ENCODE peak calls at places on chromosomes 13 and 19, in four cellular contexts. B is upper lobe of left lung, M is cardiac muscle cell, O is A549. G is an unnamed sample.

GRCh38 chr19:21164541-21164940 is 22.7 kb downstream of the ZNF431 start:
- DNase-seq in B (no peak), M (no peak), O (no peak), G (no peak)

GRCh38 chr13:30705672-30706071 is 29.7 kb upstream of the ALOX5AP start:
- DNase-seq in B (no peak), M (no peak), O (peak), G (no peak)

GRCh38 chr13:40271931-40272775 is 394.3 kb downstream of the FOXO1 start:
- DNase-seq in B (no peak), M (no peak), O (peak), G (no peak)

GRCh38 chr19:3950871-3951861 is 18.3 kb downstream of the NMRK2 start:
- DNase-seq in B (peak), M (peak), O (no peak), G (no peak)

GRCh38 chr13:112586334-112586733 is 1.6 kb downstream of the TUBGCP3 start:
- DNase-seq in B (no peak), M (no peak), O (no peak), G (no peak)

GRCh38 chr13:36129539-36129938 is 1.6 kb downstream of the DCLK1 start:
- DNase-seq in B (no peak), M (no peak), O (no peak), G (no peak)

GRCh38 chr19:4114181-4114580 is 9.7 kb downstream of the MAP2K2 start:
- DNase-seq in B (no peak), M (no peak), O (no peak), G (no peak)

GRCh38 chr19:50705422-50706019 is 14.1 kb downstream of the SHANK1 start:
- DNase-seq in B (no peak), M (peak), O (peak), G (no peak)

GRCh38 chr13:65562305-65562704 is 1667.8 kb downstream of the PCDH9 start:
- DNase-seq in B (no peak), M (no peak), O (no peak), G (no peak)

DNA sequence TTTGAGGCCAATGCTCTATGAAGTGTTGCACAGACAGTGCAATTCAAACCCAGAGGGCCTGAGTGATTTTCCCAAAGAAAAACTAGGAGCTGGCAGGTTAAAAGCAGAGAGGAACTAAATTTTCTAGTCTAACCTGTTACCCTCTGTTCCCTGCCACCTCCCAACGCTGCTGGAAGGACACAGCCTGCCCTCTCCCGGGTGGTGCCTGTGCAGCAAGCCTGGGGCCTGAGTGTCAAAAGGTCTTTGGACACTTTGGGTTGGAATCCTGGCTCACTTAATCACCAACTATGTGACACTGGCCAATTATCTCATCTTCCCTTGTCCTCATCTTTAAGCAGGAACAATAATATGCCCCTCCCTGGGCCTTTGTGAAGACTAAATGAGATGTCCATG is 58.3 kb upstream of the WASF3 start:
- DNase-seq in B (no peak), M (no peak), O (no peak), G (no peak)
- TF ChIP-seq CTCF in B (no peak), M (no peak), O (no peak), G (no peak)

GRCh38 chr19:32464279-32464678 is 58.7 kb downstream of the DPY19L3 start:
- DNase-seq in B (no peak), M (no peak), O (peak), G (no peak)
- TF ChIP-seq CTCF in B (no peak), M (peak), O (peak), G (no peak)

GRCh38 chr13:49998714-49999624 is 2.1 kb downstream of the TRIM13 start:
- DNase-seq in B (no peak), M (no peak), O (no peak), G (no peak)
- TF ChIP-seq CTCF in B (no peak), M (no peak), O (no peak), G (no peak)

DNA sequence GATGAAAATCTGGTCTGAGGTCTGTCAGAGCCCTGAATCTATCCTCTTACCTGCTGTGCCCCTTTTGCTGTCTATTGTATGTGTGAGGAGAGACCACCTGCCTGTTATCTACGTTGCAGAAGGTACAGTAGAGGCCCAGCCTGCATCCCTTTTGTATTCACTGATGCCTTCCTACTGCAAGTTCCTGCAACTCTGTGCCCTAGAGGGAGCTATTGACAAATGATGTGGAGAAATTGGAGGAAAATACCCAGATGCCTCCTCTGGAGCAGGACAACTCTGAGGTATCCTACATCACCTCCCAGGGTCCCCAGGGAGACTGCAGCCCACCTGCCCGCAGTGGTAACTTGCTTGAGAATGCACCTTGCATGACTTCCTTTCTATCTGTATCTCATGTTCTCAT is 33.7 kb downstream of the SIAH3 start:
- DNase-seq in B (no peak), M (no peak), O (no peak), G (no peak)
- TF ChIP-seq CTCF in B (no peak), M (peak), O (no peak), G (no peak)

DNA sequence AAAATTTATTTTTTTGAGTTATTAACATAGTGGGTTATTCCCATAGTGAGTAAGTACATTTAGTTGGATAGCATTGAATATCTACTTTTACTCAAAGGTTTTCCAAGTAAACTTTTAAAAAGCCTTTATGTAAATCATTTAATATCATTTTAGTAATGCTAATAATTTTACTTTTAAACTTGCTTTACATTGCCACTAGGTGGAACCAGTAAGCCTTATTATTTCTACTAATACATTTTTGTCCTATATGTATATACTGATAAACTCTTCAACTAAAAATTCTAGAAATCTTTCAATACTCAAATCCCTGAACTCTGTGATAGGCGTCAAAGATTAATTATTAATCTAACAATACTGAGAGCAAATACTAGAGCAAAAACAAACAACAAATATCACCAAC is 1709.2 kb upstream of the PCDH20 start:
- DNase-seq in B (no peak), M (peak), O (peak), G (no peak)
- TF ChIP-seq CTCF in B (no peak), M (peak), O (peak), G (no peak)

GRCh38 chr19:57171551-57172081 is 4.3 kb upstream of the DUXA start:
- DNase-seq in B (peak), M (peak), O (no peak), G (peak)

GRCh38 chr19:57165846-57166245 is 1.4 kb downstream of the DUXA start:
- DNase-seq in B (no peak), M (no peak), O (no peak), G (no peak)

GRCh38 chr19:57161985-57162544 is 5.2 kb downstream of the DUXA start:
- DNase-seq in B (no peak), M (no peak), O (no peak), G (no peak)

GRCh38 chr19:57167385-57167784 is at the start of gene DUXA:
- DNase-seq in B (no peak), M (no peak), O (no peak), G (no peak)
- TF ChIP-seq CTCF in B (no peak), M (no peak), O (no peak), G (no peak)

G was measured in activated B cell treated with CpG ODN at 0.5 μM for 24 hours.